ENCODE peak calls at places on chromosomes 11 and 22, in ten cellular contexts. A, Q, N, M, Y, X, T, F, S and L are unnamed samples.

GRCh38 chr11:17386331-17387084 is 2.0 kb downstream of the KCNJ11 start:
- DNase-seq in A (peak), Q (no peak), N (peak), M (peak), Y (peak), X (peak), T (peak), F (peak), S (peak), L (peak)

GRCh38 chr11:14645985-14646900 is 2.6 kb downstream of the PDE3B start:
- DNase-seq in A (no peak), Q (no peak), N (no peak), M (no peak), Y (no peak), X (no peak), T (no peak), F (no peak), S (no peak), L (no peak)

GRCh38 chr11:108494182-108494581 is 4.0 kb downstream of the POGLUT3 start:
- DNase-seq in A (no peak), Q (no peak), N (no peak), M (no peak), Y (no peak), X (no peak), T (no peak), F (no peak), S (no peak), L (no peak)

GRCh38 chr11:18394300-18394927 is at the start of gene LDHA:
- DNase-seq in A (peak), Q (peak), N (peak), M (peak), Y (peak), X (peak), T (peak), F (peak), S (peak), L (peak)

GRCh38 chr22:24495365-24495675 is 188 bp downstream of the UPB1 start:
- DNase-seq in A (no peak), Q (no peak), N (no peak), M (no peak), Y (no peak), X (no peak), T (no peak), F (no peak), S (no peak), L (no peak)

GRCh38 chr11:19730373-19730772 is 17.7 kb downstream of the NAV2 start:
- DNase-seq in A (peak), Q (no peak), N (no peak), M (no peak), Y (peak), X (no peak), T (no peak), F (no peak), S (no peak), L (peak)

GRCh38 chr11:36513965-36514364 is 3.9 kb upstream of the TRAF6 start:
- DNase-seq in A (no peak), Q (no peak), N (no peak), M (no peak), Y (no peak), X (no peak), T (no peak), F (no peak), S (no peak), L (no peak)

GRCh38 chr22:20456064-20456721 is 18.6 kb upstream of the SCARF2 start:
- DNase-seq in A (peak), Q (peak), N (peak), M (peak), Y (peak), X (peak), T (peak), F (peak), S (peak), L (peak)

GRCh38 chr22:21916309-21916918 is 36.2 kb downstream of the PPM1F start:
- DNase-seq in A (no peak), Q (no peak), N (no peak), M (no peak), Y (no peak), X (no peak), T (no peak), F (no peak), S (no peak), L (no peak)

GRCh38 chr11:118691926-118692830 is 12.7 kb upstream of the TREH start:
- DNase-seq in A (no peak), Q (peak), N (peak), M (peak), Y (no peak), X (peak), T (peak), F (peak), S (no peak), L (no peak)

GRCh38 chr11:10938231-10938630 is 80.4 kb upstream of the ZBED5 start:
- DNase-seq in A (no peak), Q (no peak), N (no peak), M (no peak), Y (no peak), X (no peak), T (no peak), F (no peak), S (no peak), L (no peak)

GRCh38 chr11:128956401-128957203 is 13.9 kb upstream of the TP53AIP1 start:
- DNase-seq in A (no peak), Q (no peak), N (peak), M (peak), Y (no peak), X (no peak), T (peak), F (peak), S (peak), L (peak)

GRCh38 chr22:27774200-27774599 is 27.4 kb downstream of the MN1 start:
- DNase-seq in A (no peak), Q (no peak), N (no peak), M (no peak), Y (no peak), X (no peak), T (no peak), F (no peak), S (no peak), L (no peak)

GRCh38 chr11:119702261-119702591 is 26.8 kb downstream of the NECTIN1 start:
- DNase-seq in A (no peak), Q (no peak), N (no peak), M (no peak), Y (no peak), X (no peak), T (no peak), F (no peak), S (no peak), L (no peak)

GRCh38 chr11:19962795-19963163 is 197.5 kb downstream of the DBX1 start:
- DNase-seq in A (no peak), Q (no peak), N (peak), M (peak), Y (no peak), X (no peak), T (peak), F (no peak), S (no peak), L (no peak)

GRCh38 chr11:553083-553948 is 7.2 kb downstream of the LMNTD2 start:
- DNase-seq in A (no peak), Q (no peak), N (no peak), M (no peak), Y (no peak), X (no peak), T (no peak), F (no peak), S (no peak), L (no peak)

GRCh38 chr22:24726848-24727217 is 47.7 kb downstream of the PIWIL3 start:
- DNase-seq in A (no peak), Q (no peak), N (no peak), M (no peak), Y (no peak), X (no peak), T (no peak), F (no peak), S (no peak), L (no peak)

GRCh38 chr22:50057868-50058311 is at the start of gene TTLL8:
- DNase-seq in A (no peak), Q (no peak), N (no peak), M (no peak), Y (no peak), X (no peak), T (no peak), F (no peak), S (no peak), L (no peak)

GRCh38 chr11:67731583-67731982 is 57.2 kb upstream of the ALDH3B2 start:
- DNase-seq in A (no peak), Q (no peak), N (no peak), M (no peak), Y (no peak), X (no peak), T (no peak), F (no peak), S (no peak), L (no peak)

GRCh38 chr11:126799974-126800373 is 200.6 kb downstream of the KIRREL3 start:
- DNase-seq in A (no peak), Q (no peak), N (no peak), M (no peak), Y (no peak), X (no peak), T (no peak), F (no peak), S (no peak), L (no peak)